ENCODE peak calls at places on chromosomes 6 and 20, in six cellular contexts. G is GM12878, U is GM12892, A is K562, F is H1, M is HepG2. P is an unnamed sample.

GRCh38 chr6:43823390-43823789 is 53.4 kb downstream of the VEGFA start:
- DNase-seq in G (no peak), U (no peak), A (no peak), F (no peak), M (no peak), P (no peak)

GRCh38 chr6:2576499-2576898 is 174.2 kb downstream of the MYLK4 start:
- DNase-seq in G (no peak), U (no peak), A (no peak), F (no peak), M (peak), P (no peak)

GRCh38 chr6:18792832-18793231 is 405.7 kb downstream of the RNF144B start:
- DNase-seq in G (no peak), U (no peak), A (no peak), F (no peak), M (no peak), P (no peak)

GRCh38 chr20:5168582-5169396 is 42.0 kb downstream of the CDS2 start:
- DNase-seq in G (no peak), U (no peak), A (no peak), F (no peak), M (no peak), P (no peak)

GRCh38 chr6:128517124-128517523 is 3.3 kb downstream of the PTPRK start:
- DNase-seq in G (no peak), U (no peak), A (no peak), F (no peak), M (no peak), P (no peak)

GRCh38 chr6:152453421-152453820 is 183.7 kb downstream of the SYNE1 start:
- DNase-seq in G (no peak), U (no peak), A (no peak), F (peak), M (no peak), P (no peak)

GRCh38 chr6:34331361-34332050 is 61.0 kb downstream of the NUDT3 start:
- DNase-seq in G (no peak), U (no peak), A (no peak), F (no peak), M (no peak), P (no peak)

GRCh38 chr20:19654906-19655305 is 103.2 kb upstream of the RIN2 start:
- DNase-seq in G (no peak), U (no peak), A (no peak), F (no peak), M (no peak), P (no peak)

GRCh38 chr6:44264154-44265002 is 973 bp downstream of the NFKBIE start:
- DNase-seq in G (no peak), U (peak), A (peak), F (no peak), M (no peak), P (no peak)

GRCh38 chr20:46683939-46684750 is 5.1 kb downstream of the TP53RK start:
- DNase-seq in G (no peak), U (no peak), A (peak), F (no peak), M (no peak), P (no peak)

GRCh38 chr6:11644601-11645000 is 107.1 kb downstream of the TMEM170B start:
- DNase-seq in G (no peak), U (no peak), A (no peak), F (no peak), M (no peak), P (no peak)

GRCh38 chr20:43515628-43516027 is 8.1 kb downstream of the L3MBTL1 start:
- DNase-seq in G (no peak), U (no peak), A (peak), F (no peak), M (no peak), P (no peak)

GRCh38 chr20:48716086-48716485 is 111.7 kb downstream of the PREX1 start:
- DNase-seq in G (no peak), U (no peak), A (no peak), F (no peak), M (no peak), P (no peak)

GRCh38 chr6:15887491-15888461 is 224.9 kb upstream of the DTNBP1 start:
- DNase-seq in G (no peak), U (no peak), A (no peak), F (no peak), M (no peak), P (no peak)

GRCh38 chr6:160135922-160136655 is 14.5 kb downstream of the SLC22A1 start:
- DNase-seq in G (no peak), U (no peak), A (no peak), F (no peak), M (no peak), P (no peak)

GRCh38 chr6:109000289-109000688 is 94.4 kb downstream of the SESN1 start:
- DNase-seq in G (no peak), U (no peak), A (no peak), F (no peak), M (no peak), P (no peak)

GRCh38 chr20:22776369-22776768 is 192.0 kb upstream of the FOXA2 start:
- DNase-seq in G (no peak), U (no peak), A (no peak), F (no peak), M (no peak), P (no peak)

GRCh38 chr6:148771212-148771601 is 24.4 kb downstream of the UST start:
- DNase-seq in G (no peak), U (no peak), A (no peak), F (no peak), M (no peak), P (no peak)

GRCh38 chr6:3421763-3422456 is 34.9 kb downstream of the SLC22A23 start:
- DNase-seq in G (peak), U (no peak), A (peak), F (no peak), M (no peak), P (no peak)

GRCh38 chr6:15892369-15892768 is 229.5 kb upstream of the DTNBP1 start:
- DNase-seq in G (no peak), U (no peak), A (no peak), F (no peak), M (no peak), P (no peak)

GRCh38 chr6:37559501-37559900 is 59.8 kb upstream of the CCDC167 start:
- DNase-seq in G (no peak), U (no peak), A (no peak), F (no peak), M (no peak), P (no peak)

GRCh38 chr20:44886276-44886671 is 769 bp downstream of the YWHAB start:
- DNase-seq in G (no peak), U (no peak), A (no peak), F (no peak), M (no peak), P (no peak)

GRCh38 chr6:18422136-18422535 is 35.0 kb downstream of the RNF144B start:
- DNase-seq in G (no peak), U (no peak), A (no peak), F (no peak), M (peak), P (no peak)

GRCh38 chr20:62120990-62121775 is 1.1 kb upstream of the LSM14B start:
- DNase-seq in G (no peak), U (no peak), A (peak), F (no peak), M (no peak), P (no peak)

GRCh38 chr6:128731249-128732165 is 151.4 kb upstream of the LAMA2 start:
- DNase-seq in G (no peak), U (no peak), A (no peak), F (no peak), M (peak), P (no peak)

GRCh38 chr6:164415832-164416563 is 893.4 kb downstream of the C6orf118 start:
- DNase-seq in G (no peak), U (no peak), A (no peak), F (no peak), M (no peak), P (no peak)

GRCh38 chr6:52416629-52417151 is 3.5 kb upstream of the EFHC1 start:
- DNase-seq in G (peak), U (no peak), A (peak), F (no peak), M (peak), P (no peak)

GRCh38 chr6:80454197-80454596 is 347.7 kb downstream of the BCKDHB start:
- DNase-seq in G (peak), U (no peak), A (no peak), F (no peak), M (no peak), P (no peak)

GRCh38 chr20:11041396-11041795 is 367.6 kb upstream of the JAG1 start:
- DNase-seq in G (no peak), U (no peak), A (no peak), F (no peak), M (no peak), P (no peak)

GRCh38 chr20:33993800-33994623 is at the start of gene RALY:
- DNase-seq in G (no peak), U (peak), A (peak), F (peak), M (peak), P (peak)
- TF ChIP-seq POLR2A in G (peak), U (peak), A (peak), F (peak), M (peak), P (peak)

GRCh38 chr20:4071177-4071723 is 55.9 kb upstream of the RNF24 start:
- DNase-seq in G (no peak), U (no peak), A (no peak), F (no peak), M (no peak), P (no peak)

GRCh38 chr20:4070323-4071176 is 55.2 kb upstream of the RNF24 start:
- DNase-seq in G (no peak), U (no peak), A (no peak), F (no peak), M (no peak), P (no peak)

GRCh38 chr20:4067600-4068261 is 52.4 kb upstream of the RNF24 start:
- DNase-seq in G (no peak), U (no peak), A (no peak), F (no peak), M (no peak), P (no peak)

GRCh38 chr20:4068708-4069107 is 53.4 kb upstream of the RNF24 start:
- DNase-seq in G (no peak), U (no peak), A (peak), F (no peak), M (no peak), P (no peak)

DNA sequence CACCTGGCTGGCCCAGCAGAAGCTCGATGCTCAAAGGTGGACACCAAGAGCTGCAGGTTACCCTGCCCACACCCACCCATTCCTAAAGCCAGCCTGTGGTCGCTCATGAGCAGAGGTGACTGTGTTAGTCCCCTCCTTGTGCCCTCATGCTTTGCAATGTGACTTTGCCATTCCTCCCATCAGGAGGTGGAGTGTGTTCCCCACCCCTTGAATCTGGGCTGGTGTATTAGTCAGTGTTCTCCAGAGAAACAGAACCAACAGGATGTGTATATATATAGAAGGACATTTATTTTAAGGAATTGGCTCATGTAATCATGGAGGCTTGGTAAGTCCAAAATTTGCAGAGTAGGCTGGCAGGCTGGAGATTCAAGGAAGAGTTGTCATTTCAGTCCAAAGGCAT is 54.4 kb upstream of the RNF24 start:
- DNase-seq in G (no peak), U (no peak), A (no peak), F (no peak), M (no peak), P (no peak)
- TF ChIP-seq POLR2AphosphoS5 in G (no peak), U (no peak), A (no peak), F (no peak), M (no peak), P (no peak)

GRCh38 chr20:35478804-35479472 is 23.5 kb downstream of the CEP250 start:
- DNase-seq in G (no peak), U (no peak), A (peak), F (no peak), M (peak), P (peak)
- TF ChIP-seq TAF1 in G (no peak), U (no peak), A (no peak), F (no peak), M (no peak), P (no peak)

GRCh38 chr6:28137458-28138020 is 4.1 kb upstream of the ZKSCAN8 start:
- DNase-seq in G (peak), U (peak), A (peak), F (no peak), M (no peak), P (no peak)

GRCh38 chr6:28134015-28134414 is 7.7 kb upstream of the ZKSCAN8 start:
- DNase-seq in G (no peak), U (no peak), A (peak), F (no peak), M (peak), P (no peak)

GRCh38 chr6:28135393-28135792 is 6.3 kb upstream of the ZKSCAN8 start:
- DNase-seq in G (no peak), U (no peak), A (peak), F (no peak), M (no peak), P (no peak)

GRCh38 chr6:28134716-28135115 is 7.0 kb upstream of the ZKSCAN8 start:
- DNase-seq in G (no peak), U (no peak), A (no peak), F (no peak), M (no peak), P (no peak)

DNA sequence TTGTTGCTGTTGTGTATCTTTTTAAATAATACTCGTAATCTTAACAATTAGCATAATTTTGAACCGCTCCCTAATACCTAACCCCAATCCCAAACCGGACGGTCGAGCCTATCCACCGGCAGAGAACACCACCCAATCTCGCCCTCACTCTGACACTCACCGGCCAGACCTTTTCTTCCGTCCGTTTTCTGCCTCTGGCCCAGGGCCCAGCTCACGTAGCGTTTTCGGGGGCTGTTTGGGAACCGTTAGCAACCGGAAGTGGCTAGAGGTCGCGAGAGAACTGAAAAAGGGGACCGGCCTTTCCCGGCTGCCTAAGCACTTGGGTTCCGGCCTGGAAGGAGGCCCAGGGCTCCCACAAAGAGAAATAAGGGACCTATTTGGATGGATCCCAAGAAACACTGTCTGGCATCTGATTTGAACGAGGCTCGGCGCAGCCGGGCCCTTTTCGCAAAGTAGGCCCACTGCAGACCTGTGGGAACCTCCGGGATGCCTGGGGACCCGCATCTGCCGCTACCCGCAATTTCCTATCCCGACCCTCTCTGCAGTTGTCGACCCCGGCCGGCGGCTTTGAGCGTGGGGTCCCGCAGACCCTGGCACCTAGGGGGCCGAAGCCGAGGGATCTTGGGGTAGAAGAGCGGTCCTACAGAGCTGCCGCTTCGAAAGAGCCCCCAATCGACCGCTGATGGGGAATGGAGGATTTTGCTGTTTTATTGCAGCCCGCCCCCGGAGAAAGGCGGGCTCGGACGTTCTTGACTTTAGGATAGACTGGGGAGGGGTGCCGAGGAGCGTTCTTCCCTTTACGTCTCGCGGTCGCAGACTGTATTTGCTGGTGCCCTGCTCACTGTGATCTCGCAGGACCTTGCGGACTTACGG is 4.9 kb upstream of the ZKSCAN8 start:
- DNase-seq in G (peak), U (peak), A (peak), F (peak), M (peak), P (no peak)
- TF ChIP-seq POLR2A in G (peak), U (peak), A (peak), F (peak), M (peak), P (peak)

GRCh38 chr6:157221049-157221816 is 102.1 kb downstream of the TMEM242 start:
- DNase-seq in G (peak), U (peak), A (peak), F (no peak), M (peak), P (peak)
- TF ChIP-seq POLR2AphosphoS5 in G (no peak), U (peak), A (peak), F (no peak), M (no peak), P (peak)

P was measured in GM12891.